ENCODE peak calls at places on chromosomes 12 and 14, in four cellular contexts. One of them, this sample, is unnamed.

GRCh38 chr12:6823161-6824084 is 1.8 kb downstream of the GPR162 start:
- DNase-seq in K562: no peak
- DNase-seq in HepG2: no peak
- DNase-seq in HCT116: no peak
- DNase-seq in this sample: no peak

GRCh38 chr14:69263771-69264170 is 3.8 kb downstream of the GALNT16 start:
- DNase-seq in HCT116: no peak
- DNase-seq in HepG2: no peak
- DNase-seq in K562: no peak
- DNase-seq in this sample: no peak

GRCh38 chr12:126518596-126519200 is 1453.5 kb downstream of the AACS start:
- DNase-seq in HCT116: no peak
- DNase-seq in HepG2: no peak
- DNase-seq in K562: no peak
- DNase-seq in this sample: peak; percentile 22

GRCh38 chr14:98118749-98119148 is 1153.2 kb downstream of the BCL11B start:
- DNase-seq in K562: no peak
- DNase-seq in HCT116: no peak
- DNase-seq in HepG2: no peak
- DNase-seq in this sample: no peak

GRCh38 chr14:104103061-104104005 is 17.8 kb downstream of the ASPG start:
- DNase-seq in HepG2: no peak
- DNase-seq in HCT116: no peak
- DNase-seq in K562: no peak
- DNase-seq in this sample: no peak

GRCh38 chr12:80262372-80263170 is 163.2 kb downstream of the OTOGL start:
- DNase-seq in HepG2: no peak
- DNase-seq in HCT116: no peak
- DNase-seq in K562: no peak
- DNase-seq in this sample: no peak

GRCh38 chr12:130101370-130101769 is 60.9 kb upstream of the FZD10 start:
- DNase-seq in HCT116: no peak
- DNase-seq in HepG2: no peak
- DNase-seq in K562: no peak
- DNase-seq in this sample: no peak

GRCh38 chr12:87136330-87136976 is 880.3 kb upstream of the MGAT4C start:
- DNase-seq in K562: no peak
- DNase-seq in HepG2: no peak
- DNase-seq in HCT116: no peak
- DNase-seq in this sample: no peak

GRCh38 chr12:76080017-76080728 is 4.3 kb downstream of the NAP1L1 start:
- DNase-seq in HCT116: no peak
- DNase-seq in HepG2: peak; percentile 7
- DNase-seq in K562: no peak
- DNase-seq in this sample: no peak

GRCh38 chr12:52026267-52026666 is 19.5 kb downstream of the TAMALIN start:
- DNase-seq in K562: no peak
- DNase-seq in HCT116: no peak
- DNase-seq in HepG2: no peak
- DNase-seq in this sample: no peak

GRCh38 chr14:74257078-74257987 is 18.1 kb downstream of the VSX2 start:
- DNase-seq in HCT116: no peak
- DNase-seq in K562: peak; percentile 76
- DNase-seq in HepG2: no peak
- DNase-seq in this sample: no peak

GRCh38 chr12:10235761-10236631 is 23.3 kb downstream of the GABARAPL1 start:
- DNase-seq in K562: peak; percentile 24
- DNase-seq in HepG2: peak; percentile 17
- DNase-seq in HCT116: peak; percentile 31
- DNase-seq in this sample: no peak

GRCh38 chr12:123401753-123402683 is 18.1 kb downstream of the KMT5A start:
- DNase-seq in K562: no peak
- DNase-seq in HCT116: no peak
- DNase-seq in HepG2: no peak
- DNase-seq in this sample: no peak

GRCh38 chr12:49331360-49332222 is 5.4 kb downstream of the C1QL4 start:
- DNase-seq in K562: peak; percentile 74
- DNase-seq in HepG2: peak; percentile 53
- DNase-seq in HCT116: peak; percentile 43
- DNase-seq in this sample: no peak

GRCh38 chr12:6205144-6205539 is 4.9 kb downstream of the CD9 start:
- DNase-seq in HepG2: no peak
- DNase-seq in K562: no peak
- DNase-seq in HCT116: no peak
- DNase-seq in this sample: no peak

GRCh38 chr12:513446-513845 is 53.7 kb downstream of the B4GALNT3 start:
- DNase-seq in K562: no peak
- DNase-seq in HepG2: no peak
- DNase-seq in HCT116: no peak
- DNase-seq in this sample: no peak

GRCh38 chr14:71776463-71777359 is 155.5 kb upstream of the RGS6 start:
- DNase-seq in K562: no peak
- DNase-seq in HepG2: no peak
- DNase-seq in HCT116: no peak
- DNase-seq in this sample: no peak

GRCh38 chr12:53231859-53232640 is at the start of gene RARG:
- DNase-seq in K562: peak; percentile 51
- DNase-seq in HepG2: no peak
- DNase-seq in HCT116: no peak
- DNase-seq in this sample: no peak

GRCh38 chr12:80273144-80273543 is 170.9 kb upstream of the PTPRQ start:
- DNase-seq in HCT116: no peak
- DNase-seq in HepG2: no peak
- DNase-seq in K562: no peak
- DNase-seq in this sample: no peak

GRCh38 chr14:32508281-32508680 is 179.2 kb downstream of the AKAP6 start:
- DNase-seq in K562: no peak
- DNase-seq in HCT116: no peak
- DNase-seq in HepG2: no peak
- DNase-seq in this sample: no peak

GRCh38 chr14:96584199-96584906 is 82.2 kb downstream of the PAPOLA start:
- DNase-seq in HepG2: peak; percentile 65
- DNase-seq in HCT116: peak; percentile 33
- DNase-seq in K562: peak; percentile 76
- DNase-seq in this sample: peak; percentile 13

GRCh38 chr12:58388261-58388660 is 446.9 kb downstream of the ATP23 start:
- DNase-seq in HepG2: no peak
- DNase-seq in HCT116: no peak
- DNase-seq in K562: no peak
- DNase-seq in this sample: no peak

GRCh38 chr12:65828711-65829339 is 4.5 kb downstream of the HMGA2 start:
- DNase-seq in HCT116: no peak
- DNase-seq in K562: no peak
- DNase-seq in HepG2: no peak
- DNase-seq in this sample: no peak

GRCh38 chr14:56995010-56995409 is 184.7 kb upstream of the OTX2 start:
- DNase-seq in HepG2: peak; percentile 1
- DNase-seq in HCT116: no peak
- DNase-seq in K562: no peak
- DNase-seq in this sample: no peak

GRCh38 chr14:105193916-105194782 is 13.0 kb upstream of the NUDT14 start:
- DNase-seq in HCT116: no peak
- DNase-seq in K562: no peak
- DNase-seq in HepG2: no peak
- DNase-seq in this sample: no peak

GRCh38 chr12:109274381-109274780 is 34.7 kb downstream of the FOXN4 start:
- DNase-seq in HepG2: no peak
- DNase-seq in HCT116: no peak
- DNase-seq in K562: no peak
- DNase-seq in this sample: no peak

GRCh38 chr12:22160396-22161003 is 114.5 kb downstream of the CMAS start:
- DNase-seq in HepG2: no peak
- DNase-seq in HCT116: no peak
- DNase-seq in K562: no peak
- DNase-seq in this sample: no peak

GRCh38 chr12:14771651-14772137 is 31.6 kb downstream of the WBP11 start:
- DNase-seq in HepG2: no peak
- DNase-seq in HCT116: no peak
- DNase-seq in K562: no peak
- DNase-seq in this sample: no peak

GRCh38 chr14:91127411-91127810 is 13.5 kb downstream of the DGLUCY start:
- DNase-seq in HepG2: no peak
- DNase-seq in HCT116: no peak
- DNase-seq in K562: no peak
- DNase-seq in this sample: no peak

GRCh38 chr12:109625131-109625559 is 51.6 kb downstream of the MVK start:
- DNase-seq in HepG2: no peak
- DNase-seq in HCT116: peak; percentile 31
- DNase-seq in K562: peak; percentile 30
- DNase-seq in this sample: no peak

GRCh38 chr14:50342211-50343080 is 30.3 kb downstream of the DMAC2L start:
- DNase-seq in HepG2: peak; percentile 66
- DNase-seq in K562: peak; percentile 86
- DNase-seq in HCT116: no peak
- DNase-seq in this sample: no peak

GRCh38 chr12:119902084-119902509 is 25.0 kb upstream of the CIT start:
- DNase-seq in HCT116: peak; percentile 69
- DNase-seq in HepG2: peak; percentile 57
- DNase-seq in K562: peak; percentile 81
- DNase-seq in this sample: peak; percentile 66

GRCh38 chr14:61648377-61648776 is 46.9 kb upstream of the HIF1A start:
- DNase-seq in HepG2: no peak
- DNase-seq in K562: no peak
- DNase-seq in HCT116: no peak
- DNase-seq in this sample: no peak

GRCh38 chr14:60092516-60092915 is 793 bp downstream of the PCNX4 start:
- DNase-seq in K562: peak; percentile 11
- DNase-seq in HCT116: no peak
- DNase-seq in HepG2: peak; percentile 39
- DNase-seq in this sample: no peak

GRCh38 chr14:49861923-49862673 is 9.5 kb upstream of the NEMF start:
- DNase-seq in HCT116: peak; percentile 82
- DNase-seq in HepG2: peak; percentile 69
- DNase-seq in K562: peak; percentile 48
- DNase-seq in this sample: peak; percentile 93

GRCh38 chr14:51424041-51424440 is 184.0 kb downstream of the TMX1 start:
- DNase-seq in K562: no peak
- DNase-seq in HepG2: no peak
- DNase-seq in HCT116: no peak
- DNase-seq in this sample: no peak

GRCh38 chr12:123457980-123458779 is at the start of gene SNRNP35:
- DNase-seq in HepG2: peak; percentile 74
- DNase-seq in HCT116: peak; percentile 68
- DNase-seq in K562: peak; percentile 76
- DNase-seq in this sample: no peak

GRCh38 chr12:12290206-12290605 is 23.4 kb upstream of the LRP6 start:
- DNase-seq in HepG2: no peak
- DNase-seq in HCT116: no peak
- DNase-seq in K562: no peak
- DNase-seq in this sample: no peak

DNA sequence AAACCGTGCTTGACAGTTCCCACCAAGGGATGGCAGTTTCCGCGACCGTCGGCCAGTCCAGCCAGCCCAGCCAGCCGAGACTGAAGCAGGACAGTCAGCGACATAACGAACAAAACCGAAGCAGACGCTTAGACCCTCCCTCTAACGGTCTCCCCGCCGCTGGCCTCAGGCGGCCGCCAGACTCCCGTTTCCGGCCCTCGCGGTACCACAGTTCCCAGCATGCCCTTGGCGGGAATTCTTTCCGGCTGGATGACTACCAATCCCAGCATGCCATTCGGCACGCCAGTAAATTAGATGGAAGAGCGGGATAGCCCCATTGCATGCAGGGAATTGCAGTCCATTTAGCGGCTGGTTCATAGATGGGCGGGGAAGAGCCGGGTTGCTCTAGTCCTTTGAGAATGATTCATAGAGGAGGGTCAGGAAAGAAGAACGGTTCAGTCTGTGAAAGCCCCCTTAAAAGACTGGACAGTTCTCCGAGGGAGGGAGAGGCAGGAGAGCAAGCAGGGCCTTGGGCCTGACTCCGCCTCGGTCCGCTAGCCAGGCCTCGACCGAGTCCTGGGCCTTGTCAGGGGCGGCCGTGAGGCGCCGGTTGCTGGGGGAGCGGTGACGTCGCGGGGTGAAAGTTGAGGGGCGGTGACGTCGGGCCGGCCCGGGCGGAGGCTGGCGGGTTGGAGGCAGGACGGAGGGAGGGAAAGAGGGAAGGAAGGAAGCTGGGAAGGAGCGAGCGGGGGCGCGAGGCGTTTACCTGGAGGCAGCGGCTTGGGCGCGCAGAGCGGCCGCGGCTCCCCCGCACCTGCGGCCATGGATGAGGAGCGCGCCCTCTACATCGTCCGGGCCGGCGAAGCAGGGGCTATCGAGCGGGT is at the start of gene RIC8B:
- DNase-seq in K562: peak; percentile 94
- DNase-seq in HepG2: peak; percentile 98
- DNase-seq in HCT116: peak; percentile 97
- DNase-seq in this sample: peak; percentile 95
- TF ChIP-seq REST in K562: no peak
- TF ChIP-seq REST in HepG2: no peak
- TF ChIP-seq REST in HCT116: no peak
- TF ChIP-seq REST in this sample: no peak

GRCh38 chr12:132454949-132455418 is 35.0 kb upstream of the FBRSL1 start:
- DNase-seq in HepG2: no peak
- DNase-seq in K562: no peak
- DNase-seq in HCT116: no peak
- DNase-seq in this sample: no peak

GRCh38 chr12:132452596-132453350 is 37.2 kb upstream of the FBRSL1 start:
- DNase-seq in HCT116: no peak
- DNase-seq in HepG2: no peak
- DNase-seq in K562: no peak
- DNase-seq in this sample: no peak

GRCh38 chr12:132455565-132455964 is 34.4 kb upstream of the FBRSL1 start:
- DNase-seq in HepG2: no peak
- DNase-seq in HCT116: no peak
- DNase-seq in K562: no peak
- DNase-seq in this sample: no peak

GRCh38 chr12:132453361-132454133 is 36.4 kb upstream of the FBRSL1 start:
- DNase-seq in HCT116: no peak
- DNase-seq in HepG2: no peak
- DNase-seq in K562: no peak
- DNase-seq in this sample: no peak

GRCh38 chr12:132454154-132454948 is 35.6 kb upstream of the FBRSL1 start:
- DNase-seq in K562: no peak
- DNase-seq in HepG2: no peak
- DNase-seq in HCT116: no peak
- DNase-seq in this sample: no peak
- TF ChIP-seq CTCF in K562: no peak
- TF ChIP-seq CTCF in HepG2: no peak
- TF ChIP-seq CTCF in HCT116: no peak
- TF ChIP-seq CTCF in this sample: no peak

GRCh38 chr14:34797747-34798583 is 77.2 kb downstream of the BAZ1A start:
- DNase-seq in HCT116: no peak
- DNase-seq in K562: peak; percentile 5
- DNase-seq in HepG2: peak; percentile 98
- DNase-seq in this sample: no peak
- TF ChIP-seq TCF7L2 in HCT116: no peak
- TF ChIP-seq TCF7L2 in K562: no peak
- TF ChIP-seq TCF7L2 in HepG2: no peak
- TF ChIP-seq TCF7L2 in this sample: no peak

DNA sequence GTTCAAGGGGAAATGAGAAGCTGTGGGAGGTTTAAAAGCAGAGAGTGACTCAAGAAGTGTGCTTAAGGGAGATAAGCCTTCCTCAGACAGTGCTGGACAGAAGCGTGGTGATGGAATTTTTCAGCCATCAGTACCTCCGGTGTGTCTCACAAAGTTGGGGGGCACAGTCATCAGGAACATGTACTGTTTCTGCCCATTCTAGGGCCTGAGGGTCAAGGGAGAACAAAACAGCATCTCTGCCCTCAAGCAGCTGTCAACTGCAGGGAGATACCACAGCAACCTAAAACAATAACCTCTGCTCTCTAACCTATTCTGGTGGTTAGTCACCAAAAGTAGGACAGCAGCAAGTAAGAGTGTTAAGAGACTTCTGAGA is 2.0 kb upstream of the STON2 start:
- DNase-seq in HCT116: no peak
- DNase-seq in K562: peak; percentile 74
- DNase-seq in HepG2: no peak
- DNase-seq in this sample: no peak
- TF ChIP-seq REST in HCT116: no peak
- TF ChIP-seq REST in K562: no peak
- TF ChIP-seq REST in HepG2: no peak
- TF ChIP-seq REST in this sample: no peak

This sample was measured in Panc1.